ENCODE peak calls at places on chromosome 13, in nine cellular contexts. M, U, K, V, C, J, G, W and I are unnamed samples.

GRCh38 chr13:113044431-113045114 is 61.0 kb upstream of the F7 start:
- DNase-seq in M (no peak), U (no peak), K (no peak), V (no peak), C (no peak), J (no peak), G (no peak), W (no peak), I (no peak)

GRCh38 chr13:38498271-38498670 is 148.6 kb downstream of the UFM1 start:
- DNase-seq in M (no peak), U (no peak), K (no peak), V (no peak), C (no peak), J (no peak), G (no peak), W (no peak), I (no peak)

GRCh38 chr13:33550885-33551284 is 265.3 kb upstream of the STARD13 start:
- DNase-seq in M (no peak), U (no peak), K (no peak), V (no peak), C (no peak), J (peak; percentile 8), G (no peak), W (no peak), I (no peak)

GRCh38 chr13:63455938-63456337 is 2040.3 kb upstream of the PCDH20 start:
- DNase-seq in M (no peak), U (no peak), K (no peak), V (no peak), C (no peak), J (no peak), G (no peak), W (peak; percentile 9), I (no peak)

GRCh38 chr13:66138172-66138811 is 1091.8 kb downstream of the PCDH9 start:
- DNase-seq in M (no peak), U (peak; percentile 60), K (no peak), V (no peak), C (no peak), J (peak; percentile 34), G (no peak), W (no peak), I (no peak)

GRCh38 chr13:104823709-104824108 is 1711.8 kb downstream of the EFNB2 start:
- DNase-seq in M (no peak), U (no peak), K (no peak), V (no peak), C (no peak), J (no peak), G (no peak), W (no peak), I (no peak)

GRCh38 chr13:32047796-32048195 is 16.2 kb downstream of the FRY start:
- DNase-seq in M (no peak), U (no peak), K (no peak), V (no peak), C (no peak), J (no peak), G (no peak), W (no peak), I (no peak)

GRCh38 chr13:113776231-113777125 is 17.5 kb downstream of the TMEM255B start:
- DNase-seq in M (no peak), U (no peak), K (no peak), V (no peak), C (no peak), J (no peak), G (no peak), W (no peak), I (no peak)

GRCh38 chr13:109626386-109627171 is 159.8 kb downstream of the IRS2 start:
- DNase-seq in M (no peak), U (no peak), K (no peak), V (no peak), C (no peak), J (no peak), G (no peak), W (no peak), I (no peak)

GRCh38 chr13:33228645-33229445 is 56.7 kb downstream of the STARD13 start:
- DNase-seq in M (peak; percentile 28), U (no peak), K (no peak), V (peak; percentile 56), C (no peak), J (peak; percentile 60), G (peak; percentile 56), W (peak; percentile 53), I (no peak)

GRCh38 chr13:42055500-42056085 is 7.1 kb downstream of the DGKH start:
- DNase-seq in M (no peak), U (no peak), K (no peak), V (no peak), C (no peak), J (no peak), G (no peak), W (no peak), I (no peak)

GRCh38 chr13:33033361-33033812 is 17.2 kb downstream of the KL start:
- DNase-seq in M (no peak), U (no peak), K (no peak), V (peak; percentile 41), C (no peak), J (peak; percentile 32), G (peak; percentile 13), W (no peak), I (no peak)

GRCh38 chr13:85142351-85142750 is 656.9 kb downstream of the SLITRK6 start:
- DNase-seq in M (no peak), U (no peak), K (no peak), V (no peak), C (no peak), J (no peak), G (no peak), W (no peak), I (no peak)

GRCh38 chr13:107339209-107339608 is 771.3 kb upstream of the ARGLU1 start:
- DNase-seq in M (no peak), U (no peak), K (no peak), V (no peak), C (no peak), J (no peak), G (no peak), W (no peak), I (no peak)

GRCh38 chr13:110447058-110447511 is 114.4 kb downstream of the RAB20 start:
- DNase-seq in M (no peak), U (no peak), K (no peak), V (no peak), C (no peak), J (peak; percentile 55), G (no peak), W (no peak), I (no peak)

GRCh38 chr13:111893071-111893606 is 173.8 kb upstream of the SOX1 start:
- DNase-seq in M (no peak), U (no peak), K (no peak), V (no peak), C (no peak), J (no peak), G (peak; percentile 81), W (peak; percentile 54), I (no peak)

GRCh38 chr13:90883592-90883991 is 463.9 kb upstream of the MIR17HG start:
- DNase-seq in M (no peak), U (no peak), K (no peak), V (no peak), C (no peak), J (no peak), G (no peak), W (no peak), I (no peak)
- TF ChIP-seq CTCF in M (peak; percentile 31), U (no peak), K (no peak), V (no peak), C (no peak), J (no peak), G (no peak), W (peak; percentile 21), I (peak; percentile 15)

DNA sequence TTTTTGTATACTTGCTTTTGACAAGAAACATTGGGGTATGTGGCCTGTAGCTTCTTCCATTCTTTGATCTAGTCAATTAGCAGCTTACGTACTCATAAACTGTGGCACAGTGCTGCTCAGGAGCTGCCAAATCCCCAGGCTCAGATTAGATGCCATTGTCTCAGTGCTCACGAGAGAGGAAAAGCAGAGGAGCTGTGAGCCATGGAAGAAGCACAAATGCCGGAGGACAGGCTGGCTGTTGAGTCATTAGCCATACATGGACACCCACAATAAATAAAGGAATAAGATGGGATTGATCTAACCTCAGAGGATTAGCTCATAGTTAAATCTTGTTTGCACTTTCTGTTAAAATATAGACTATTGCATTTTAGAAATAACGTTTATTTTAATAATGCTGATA is 121.7 kb downstream of the POSTN start:
- DNase-seq in M (no peak), U (no peak), K (no peak), V (no peak), C (no peak), J (no peak), G (no peak), W (no peak), I (no peak)
- TF ChIP-seq CTCF in M (no peak), U (no peak), K (no peak), V (no peak), C (no peak), J (no peak), G (no peak), W (no peak), I (no peak)

DNA sequence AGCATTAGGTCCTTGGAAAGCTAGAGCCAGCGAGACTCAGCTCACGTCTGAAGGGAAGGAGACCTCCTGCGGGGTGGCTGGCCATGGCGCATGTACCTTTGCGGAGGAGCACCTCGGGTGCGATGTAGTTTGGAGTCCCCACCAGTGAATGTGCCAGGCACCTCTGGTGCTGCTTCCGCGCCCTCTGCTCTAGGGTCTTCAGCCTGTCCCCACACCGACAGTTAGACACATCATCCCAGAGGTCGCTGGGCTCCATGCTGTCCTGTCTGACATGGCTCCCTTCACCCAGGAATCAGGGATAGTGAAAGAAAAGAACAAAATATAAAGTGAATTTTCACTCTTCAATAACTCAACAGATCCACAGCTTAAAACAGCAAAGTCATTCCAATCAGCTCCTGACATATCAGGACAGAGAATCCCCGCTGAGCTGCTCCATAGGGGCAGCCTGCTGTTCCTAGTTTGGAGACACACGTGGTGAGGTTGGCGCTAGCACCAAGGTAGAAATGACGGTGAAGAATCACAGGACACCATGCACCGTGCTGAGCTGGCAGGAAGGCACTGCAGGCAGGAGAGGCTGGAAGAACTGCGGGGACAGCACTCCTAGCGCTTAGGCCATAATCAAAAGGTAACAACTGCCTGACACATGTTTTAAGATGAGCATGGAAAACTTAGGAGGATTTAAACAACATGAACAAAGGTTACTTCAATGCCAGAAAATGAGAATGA is 79.0 kb upstream of the XPO4 start:
- DNase-seq in M (no peak), U (no peak), K (no peak), V (no peak), C (no peak), J (no peak), G (no peak), W (no peak), I (no peak)
- TF ChIP-seq CTCF in M (no peak), U (no peak), K (no peak), V (no peak), C (no peak), J (no peak), G (no peak), W (no peak), I (no peak)

DNA sequence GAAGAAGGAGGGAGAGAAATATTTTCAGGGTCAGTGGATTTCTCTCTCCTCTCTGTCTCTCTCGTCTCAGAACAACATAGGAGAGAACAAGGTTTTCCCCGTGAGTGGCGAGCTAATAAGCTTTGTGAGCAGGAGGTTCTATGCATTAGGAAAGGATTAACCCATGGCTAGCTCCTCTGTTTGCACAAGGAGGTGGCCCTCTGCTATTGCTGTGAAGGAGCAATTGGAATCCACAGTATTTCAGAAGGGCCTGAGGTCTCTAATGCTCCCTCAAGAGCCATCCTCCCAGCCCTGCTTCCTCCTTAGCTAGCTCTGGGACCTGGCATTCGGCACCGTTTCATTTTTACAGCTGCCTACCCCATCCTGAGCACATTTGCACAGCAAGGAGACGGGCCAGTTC is 288.9 kb upstream of the MAB21L1 start:
- DNase-seq in M (no peak), U (no peak), K (no peak), V (no peak), C (no peak), J (no peak), G (no peak), W (no peak), I (peak; percentile 23)
- TF ChIP-seq CTCF in M (no peak), U (no peak), K (no peak), V (no peak), C (no peak), J (no peak), G (no peak), W (no peak), I (no peak)